ENCODE peak calls at places on chromosome 4, in six cellular contexts. C is activated CD4-positive, alpha-beta T cell treated with anti-CD3 and anti-CD28 coated beads for 4 hours; O is H54; Y is fibroblast of mammary gland; D is DMS79 treated with DMSO at 0.1 percent for 48 hours; A is sciatic nerve. N is an unnamed sample.

GRCh38 chr4:123406862-123407261 is 10.3 kb downstream of the SPRY1 start:
- DNase-seq in Y (no peak), O (no peak), A (no peak), C (no peak), D (no peak), N (no peak)

GRCh38 chr4:174314770-174315169 is 31.1 kb downstream of the CEP44 start:
- DNase-seq in C (no peak), A (no peak), D (no peak), Y (peak), O (no peak), N (peak)

GRCh38 chr4:144355809-144356757 is 215.6 kb upstream of the GYPA start:
- DNase-seq in C (no peak), D (no peak), O (peak), Y (peak), A (peak), N (peak)

GRCh38 chr4:13492752-13493151 is 8.6 kb upstream of the RAB28 start:
- DNase-seq in C (no peak), A (no peak), O (no peak), D (no peak), Y (no peak), N (no peak)

GRCh38 chr4:74529284-74530041 is 84.5 kb downstream of the AREG start:
- DNase-seq in D (peak), C (no peak), Y (no peak), A (no peak), O (no peak), N (no peak)

GRCh38 chr4:164904336-164904735 is 27.4 kb downstream of the APELA start:
- DNase-seq in O (no peak), D (no peak), C (no peak), Y (no peak), A (no peak), N (no peak)

GRCh38 chr4:8858925-8859210 is 12.8 kb downstream of the HMX1 start:
- DNase-seq in Y (no peak), C (no peak), O (no peak), A (no peak), D (no peak), N (no peak)

GRCh38 chr4:28225005-28225404 is 1364.4 kb downstream of the STIM2 start:
- DNase-seq in D (no peak), C (no peak), Y (peak), A (no peak), O (no peak), N (peak)

GRCh38 chr4:15506464-15506863 is 36.8 kb downstream of the CC2D2A start:
- DNase-seq in D (no peak), O (no peak), Y (peak), C (no peak), A (no peak), N (peak)

GRCh38 chr4:123741906-123742305 is 345.3 kb downstream of the SPRY1 start:
- DNase-seq in C (no peak), A (no peak), D (no peak), Y (peak), O (no peak), N (no peak)

GRCh38 chr4:17057035-17057434 is 158.6 kb upstream of the LDB2 start:
- DNase-seq in D (no peak), A (no peak), O (no peak), C (no peak), Y (no peak), N (no peak)

GRCh38 chr4:173766231-173766630 is 236.2 kb upstream of the HAND2 start:
- DNase-seq in O (no peak), D (no peak), A (no peak), C (no peak), Y (no peak), N (no peak)